ENCODE peak calls at places on chromosomes 6 and 20, in seven cellular contexts. M, T, N, K, F, E and U are unnamed samples.

GRCh38 chr6:38773338-38773737 is 58.2 kb downstream of the DNAH8 start:
- DNase-seq in M (no peak), T (no peak), N (peak), K (no peak), F (no peak), E (no peak), U (no peak)

GRCh38 chr6:54002118-54002517 is 109.1 kb upstream of the MLIP start:
- DNase-seq in M (no peak), T (no peak), N (no peak), K (no peak), F (peak), E (no peak), U (no peak)

GRCh38 chr6:153312633-153313032 is 181.6 kb upstream of the RGS17 start:
- DNase-seq in M (peak), T (no peak), N (peak), K (no peak), F (peak), E (no peak), U (no peak)

GRCh38 chr6:113971786-113972185 is 838 bp upstream of the HDAC2 start:
- DNase-seq in M (no peak), T (no peak), N (peak), K (no peak), F (no peak), E (no peak), U (no peak)

GRCh38 chr6:79377830-79378460 is 143.5 kb upstream of the HMGN3 start:
- DNase-seq in M (no peak), T (no peak), N (no peak), K (no peak), F (no peak), E (no peak), U (no peak)

GRCh38 chr6:142297996-142298753 is 3.6 kb upstream of the ADGRG6 start:
- DNase-seq in M (no peak), T (no peak), N (no peak), K (no peak), F (peak), E (no peak), U (no peak)

GRCh38 chr6:149563203-149563927 is 2.8 kb upstream of the GINM1 start:
- DNase-seq in M (no peak), T (no peak), N (no peak), K (no peak), F (peak), E (no peak), U (no peak)

GRCh38 chr6:168387911-168388310 is 53.1 kb upstream of the SMOC2 start:
- DNase-seq in M (peak), T (no peak), N (no peak), K (no peak), F (no peak), E (no peak), U (no peak)

GRCh38 chr6:54613596-54613995 is 233.0 kb upstream of the FAM83B start:
- DNase-seq in M (no peak), T (no peak), N (no peak), K (no peak), F (no peak), E (no peak), U (no peak)

GRCh38 chr20:45374966-45375365 is 3.2 kb downstream of the TP53TG5 start:
- DNase-seq in M (no peak), T (no peak), N (peak), K (no peak), F (no peak), E (no peak), U (no peak)

GRCh38 chr6:12339022-12339421 is 48.9 kb downstream of the EDN1 start:
- DNase-seq in M (peak), T (no peak), N (no peak), K (no peak), F (no peak), E (no peak), U (no peak)

GRCh38 chr6:36373368-36374009 is 14.0 kb downstream of the ETV7 start:
- DNase-seq in M (no peak), T (no peak), N (peak), K (no peak), F (no peak), E (no peak), U (no peak)

GRCh38 chr20:40880063-40880715 is 148.4 kb upstream of the TOP1 start:
- DNase-seq in M (no peak), T (no peak), N (peak), K (no peak), F (no peak), E (no peak), U (no peak)

GRCh38 chr6:72418495-72418894 is 203.4 kb upstream of the KCNQ5 start:
- DNase-seq in M (no peak), T (no peak), N (no peak), K (no peak), F (peak), E (no peak), U (no peak)

GRCh38 chr6:78505178-78505577 is 362.2 kb upstream of the IRAK1BP1 start:
- DNase-seq in M (no peak), T (no peak), N (no peak), K (no peak), F (no peak), E (no peak), U (no peak)

GRCh38 chr6:15066433-15067337 is 179.2 kb upstream of the JARID2 start:
- DNase-seq in M (no peak), T (peak), N (peak), K (no peak), F (peak), E (peak), U (no peak)

GRCh38 chr6:127247114-127248096 is 19.3 kb upstream of the RNF146 start:
- DNase-seq in M (no peak), T (no peak), N (no peak), K (no peak), F (no peak), E (no peak), U (no peak)

GRCh38 chr6:32216998-32217397 is 6.9 kb downstream of the NOTCH4 start:
- DNase-seq in M (no peak), T (no peak), N (no peak), K (no peak), F (no peak), E (no peak), U (no peak)

GRCh38 chr6:159654483-159655098 is 38.5 kb downstream of the SOD2 start:
- DNase-seq in M (no peak), T (no peak), N (peak), K (no peak), F (peak), E (no peak), U (no peak)

GRCh38 chr6:82786251-82786650 is 279.4 kb downstream of the UBE3D start:
- DNase-seq in M (no peak), T (no peak), N (no peak), K (no peak), F (no peak), E (no peak), U (no peak)

GRCh38 chr6:108944707-108945685 is 96.8 kb downstream of the ARMC2 start:
- DNase-seq in M (no peak), T (peak), N (no peak), K (no peak), F (peak), E (peak), U (no peak)

GRCh38 chr6:13550656-13551055 is 23.7 kb upstream of the SIRT5 start:
- DNase-seq in M (no peak), T (no peak), N (peak), K (no peak), F (no peak), E (no peak), U (no peak)

GRCh38 chr20:25273541-25274358 is 25.9 kb downstream of the PYGB start:
- DNase-seq in M (peak), T (no peak), N (no peak), K (no peak), F (no peak), E (peak), U (no peak)

GRCh38 chr6:136547336-136547735 is 2.9 kb downstream of the MAP7 start:
- DNase-seq in M (no peak), T (no peak), N (peak), K (no peak), F (peak), E (no peak), U (no peak)

GRCh38 chr6:122098091-122098769 is 301.2 kb upstream of the HSF2 start:
- DNase-seq in M (no peak), T (no peak), N (no peak), K (no peak), F (no peak), E (no peak), U (no peak)

GRCh38 chr20:47358672-47359532 is 2.4 kb upstream of the ZMYND8 start:
- DNase-seq in M (peak), T (peak), N (peak), K (peak), F (peak), E (peak), U (peak)

GRCh38 chr6:129108337-129108736 is 225.4 kb downstream of the LAMA2 start:
- DNase-seq in M (no peak), T (no peak), N (no peak), K (no peak), F (no peak), E (no peak), U (no peak)

GRCh38 chr6:93418448-93419303 is 683 bp downstream of the EPHA7 start:
- DNase-seq in M (peak), T (no peak), N (no peak), K (peak), F (no peak), E (peak), U (no peak)

GRCh38 chr6:16999486-17000436 is 102.1 kb upstream of the STMND1 start:
- DNase-seq in M (no peak), T (no peak), N (no peak), K (no peak), F (peak), E (no peak), U (no peak)

GRCh38 chr20:17594443-17594842 is 24.6 kb downstream of the DSTN start:
- DNase-seq in M (no peak), T (no peak), N (no peak), K (peak), F (peak), E (no peak), U (no peak)

GRCh38 chr20:41407617-41408016 is 41.0 kb upstream of the EMILIN3 start:
- DNase-seq in M (no peak), T (no peak), N (no peak), K (no peak), F (no peak), E (no peak), U (no peak)

GRCh38 chr6:21003780-21004541 is 469.7 kb downstream of the CDKAL1 start:
- DNase-seq in M (no peak), T (no peak), N (no peak), K (no peak), F (peak), E (no peak), U (no peak)

GRCh38 chr20:49594143-49594928 is 26.4 kb upstream of the PTGIS start:
- DNase-seq in M (no peak), T (peak), N (peak), K (no peak), F (peak), E (peak), U (no peak)

GRCh38 chr6:52144196-52145076 is 41.7 kb upstream of the IL17A start:
- DNase-seq in M (no peak), T (no peak), N (no peak), K (no peak), F (no peak), E (no peak), U (no peak)

GRCh38 chr6:27761391-27761790 is 150.8 kb downstream of the OR2B2 start:
- DNase-seq in M (no peak), T (no peak), N (peak), K (no peak), F (no peak), E (no peak), U (no peak)

GRCh38 chr20:10034717-10035571 is at the start of gene ANKEF1:
- DNase-seq in M (peak), T (peak), N (peak), K (peak), F (peak), E (peak), U (no peak)

GRCh38 chr6:26536571-26537159 is 1.5 kb upstream of the HMGN4 start:
- DNase-seq in M (no peak), T (no peak), N (peak), K (no peak), F (peak), E (peak), U (no peak)

DNA sequence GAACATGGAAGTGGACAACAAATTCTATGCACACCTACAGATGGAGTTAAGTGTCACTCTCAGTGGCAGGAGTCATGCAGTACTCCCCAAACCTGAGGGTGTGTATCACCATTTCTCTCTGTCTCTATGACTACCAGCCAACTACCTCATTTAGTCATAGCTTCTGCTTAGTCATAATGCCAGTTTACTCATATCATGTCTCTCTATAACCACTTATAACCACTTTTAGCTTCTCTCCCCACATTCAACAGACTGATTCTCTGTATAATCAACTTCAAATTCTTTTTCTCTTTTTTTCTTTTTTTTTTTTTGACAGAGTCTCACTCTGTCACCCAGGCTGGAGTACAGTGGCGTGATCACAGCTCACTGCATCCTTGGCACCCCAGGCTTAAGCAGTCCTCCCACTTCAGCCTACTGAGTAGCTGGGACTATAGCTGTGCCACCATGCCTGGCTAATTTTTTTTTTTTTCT is 13.8 kb upstream of the GTF3C6 start:
- DNase-seq in M (no peak), T (no peak), N (peak), K (no peak), F (peak), E (no peak), U (no peak)
- TF ChIP-seq POLR2A in M (no peak), T (no peak), N (no peak), K (no peak), F (no peak), E (no peak), U (no peak)

GRCh38 chr6:100518588-100518987 is 53.9 kb upstream of the SIM1 start:
- DNase-seq in M (no peak), T (no peak), N (no peak), K (no peak), F (no peak), E (no peak), U (no peak)
- TF ChIP-seq CTCF in M (no peak), T (no peak), N (no peak), K (no peak), F (no peak), E (no peak), U (no peak)

GRCh38 chr20:59032023-59032712 is at the start of gene ATP5F1E:
- DNase-seq in M (peak), T (peak), N (peak), K (peak), F (peak), E (peak), U (peak)
- TF ChIP-seq POLR2A in M (peak), T (peak), N (peak), K (peak), F (peak), E (peak), U (no peak)

GRCh38 chr6:85372915-85373270 is 77.0 kb upstream of the NT5E start:
- DNase-seq in M (no peak), T (no peak), N (no peak), K (no peak), F (no peak), E (no peak), U (no peak)

GRCh38 chr6:85368631-85369030 is 81.3 kb upstream of the NT5E start:
- DNase-seq in M (no peak), T (no peak), N (no peak), K (no peak), F (no peak), E (no peak), U (no peak)

GRCh38 chr6:85372188-85372914 is 77.5 kb upstream of the NT5E start:
- DNase-seq in M (no peak), T (no peak), N (peak), K (no peak), F (no peak), E (no peak), U (no peak)
- TF ChIP-seq CTCF in M (no peak), T (no peak), N (no peak), K (no peak), F (no peak), E (no peak), U (no peak)

GRCh38 chr20:2749951-2750342 is 50.5 kb downstream of the CPXM1 start:
- DNase-seq in M (peak), T (no peak), N (no peak), K (no peak), F (no peak), E (no peak), U (no peak)

GRCh38 chr20:2751347-2751867 is 49.0 kb downstream of the CPXM1 start:
- DNase-seq in M (no peak), T (no peak), N (peak), K (no peak), F (no peak), E (no peak), U (no peak)

GRCh38 chr20:2751868-2752630 is 48.4 kb downstream of the CPXM1 start:
- DNase-seq in M (no peak), T (no peak), N (peak), K (no peak), F (no peak), E (peak), U (no peak)

GRCh38 chr20:2749343-2749950 is 51.0 kb downstream of the CPXM1 start:
- DNase-seq in M (no peak), T (no peak), N (no peak), K (no peak), F (no peak), E (no peak), U (peak)

DNA sequence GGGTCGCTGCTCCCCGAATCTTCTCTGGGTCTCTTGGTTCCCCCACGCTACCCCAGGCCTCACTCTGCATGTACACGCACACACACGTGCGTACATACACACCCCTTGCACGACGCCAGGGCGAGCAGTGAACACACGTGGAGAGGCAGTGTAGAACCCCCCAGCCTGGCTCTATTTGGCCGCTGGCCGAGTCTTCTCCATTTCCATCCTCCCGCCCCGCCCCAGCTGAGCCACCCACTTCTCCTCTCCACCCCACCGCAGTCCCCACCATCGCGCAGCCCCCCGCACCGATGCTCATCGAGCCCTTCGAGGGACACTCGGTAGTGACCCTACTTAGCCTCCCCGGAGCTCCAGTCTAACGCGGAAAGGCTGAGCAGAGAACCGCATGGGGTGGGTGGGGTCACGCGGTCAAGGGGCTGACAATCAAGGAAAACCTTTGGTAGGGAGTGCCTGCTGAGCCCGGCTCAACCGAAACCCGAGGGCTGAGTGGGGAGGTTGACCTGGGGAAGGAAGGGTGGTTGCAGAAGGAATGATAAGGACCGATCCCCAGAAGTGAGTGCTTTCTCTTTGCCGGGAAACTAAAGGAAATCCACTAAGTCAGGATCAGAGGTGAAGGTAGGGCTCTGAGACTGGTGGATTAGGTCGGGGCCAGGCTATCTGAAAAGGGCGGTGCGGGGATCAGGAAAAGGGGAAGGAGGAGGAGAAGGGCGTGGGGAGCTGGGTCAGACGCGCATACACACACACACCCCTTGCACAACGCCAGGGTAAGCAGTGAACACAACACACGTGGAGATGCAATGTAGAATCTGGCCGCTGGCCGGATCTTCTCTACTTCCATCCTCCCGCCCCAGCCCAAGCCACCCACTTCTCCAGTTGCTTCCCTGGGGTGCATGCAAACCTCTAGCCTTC is 49.8 kb downstream of the CPXM1 start:
- DNase-seq in M (peak), T (peak), N (peak), K (no peak), F (peak), E (peak), U (no peak)
- TF ChIP-seq POLR2A in M (no peak), T (no peak), N (no peak), K (no peak), F (no peak), E (no peak), U (no peak)

GRCh38 chr6:155495011-155495768 is 39.6 kb upstream of the NOX3 start:
- DNase-seq in M (no peak), T (peak), N (peak), K (no peak), F (peak), E (peak), U (no peak)
- TF ChIP-seq CTCF in M (no peak), T (peak), N (no peak), K (no peak), F (peak), E (no peak), U (no peak)

GRCh38 chr20:64038579-64039292 is 2.8 kb downstream of the C20orf204 start:
- DNase-seq in M (peak), T (no peak), N (peak), K (peak), F (peak), E (peak), U (no peak)
- TF ChIP-seq POLR2A in M (no peak), T (no peak), N (peak), K (no peak), F (no peak), E (no peak), U (no peak)

DNA sequence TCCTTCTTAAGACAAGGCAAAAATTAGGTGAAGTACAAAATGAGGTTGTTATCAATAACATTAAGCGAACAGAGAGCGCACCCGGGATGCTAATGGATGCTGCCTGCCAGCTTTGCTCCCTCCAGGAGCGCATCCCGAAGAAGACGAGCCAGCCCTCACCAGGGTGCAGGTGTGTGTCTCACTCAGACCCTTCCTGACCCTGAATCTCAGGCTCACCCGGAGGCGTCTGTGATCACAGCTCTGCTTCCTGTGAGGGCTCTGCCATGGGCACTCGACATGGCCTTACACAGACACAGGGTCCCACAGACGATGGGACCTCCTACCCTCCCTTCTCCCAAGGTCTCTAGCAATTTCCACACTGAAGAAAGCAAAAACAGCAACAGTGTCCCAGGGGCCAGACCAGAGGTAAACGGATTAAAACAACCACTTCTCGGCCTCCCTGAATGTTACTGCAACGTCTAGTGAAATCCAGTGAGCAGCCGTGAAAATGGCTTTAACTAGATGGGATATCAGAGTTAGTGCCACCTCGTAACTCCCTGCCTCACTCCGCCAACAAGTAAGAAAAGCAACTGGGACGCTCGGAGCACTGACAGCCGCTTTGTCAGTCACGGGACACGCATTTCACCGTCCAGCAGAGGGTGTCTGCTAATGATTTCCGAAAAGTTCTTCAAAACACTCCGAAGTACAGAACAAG is 11.7 kb downstream of the ZBTB46 start:
- DNase-seq in M (no peak), T (peak), N (peak), K (no peak), F (peak), E (peak), U (no peak)
- TF ChIP-seq CTCF in M (peak), T (no peak), N (no peak), K (no peak), F (peak), E (peak), U (no peak)

GRCh38 chr6:34887753-34888440 is at the start of gene TAF11:
- DNase-seq in M (peak), T (peak), N (peak), K (peak), F (peak), E (peak), U (peak)
- TF ChIP-seq POLR2A in M (peak), T (peak), N (peak), K (peak), F (peak), E (peak), U (no peak)